ENCODE peak calls at places on chromosomes 16 and 17, in eight cellular contexts. H is mucosa of descending colon, Z is fibroblast of lung, C is neural crest cell, U is endothelial cell, J is transverse colon, Y is AG04449, N is fibroblast of the aortic adventitia. G is an unnamed sample.

GRCh38 chr17:27285501-27285900 is 8.4 kb upstream of the WSB1 start:
- DNase-seq in Y (no peak), H (no peak), N (no peak), C (no peak), Z (no peak), J (no peak), U (no peak), G (no peak)

GRCh38 chr16:56910654-56911539 is 21.0 kb upstream of the HERPUD1 start:
- DNase-seq in N (peak), J (peak), Y (no peak), H (no peak), C (no peak), U (no peak), Z (peak), G (no peak)

GRCh38 chr16:89359296-89360147 is 130.8 kb downstream of the ANKRD11 start:
- DNase-seq in C (no peak), N (peak), J (no peak), H (peak), Y (no peak), U (no peak), Z (peak), G (no peak)

GRCh38 chr17:7351665-7352558 is at the start of gene KCTD11:
- DNase-seq in N (peak), J (peak), C (peak), H (peak), U (peak), Z (peak), Y (peak), G (peak)

GRCh38 chr17:17693253-17693954 is 12.1 kb downstream of the RAI1 start:
- DNase-seq in Z (peak), C (peak), U (peak), J (peak), Y (no peak), N (no peak), H (peak), G (no peak)

GRCh38 chr17:42372142-42372541 is 16.1 kb downstream of the STAT3 start:
- DNase-seq in Y (no peak), N (no peak), C (no peak), U (no peak), J (no peak), Z (no peak), H (no peak), G (no peak)

GRCh38 chr16:82456683-82457082 is 170.1 kb upstream of the CDH13 start:
- DNase-seq in N (peak), H (no peak), J (peak), Z (peak), U (peak), Y (no peak), C (peak), G (peak)

GRCh38 chr16:11553371-11553770 is 33.3 kb downstream of the LITAF start:
- DNase-seq in Y (no peak), J (no peak), H (no peak), N (no peak), C (no peak), Z (no peak), U (no peak), G (no peak)

GRCh38 chr17:40480501-40481003 is 20.9 kb downstream of the TNS4 start:
- DNase-seq in U (no peak), N (peak), Z (no peak), J (peak), H (peak), Y (no peak), C (no peak), G (peak)

GRCh38 chr17:50153650-50154575 is 3.4 kb upstream of the PPP1R9B start:
- DNase-seq in H (peak), N (peak), Z (no peak), U (no peak), J (no peak), Y (no peak), C (no peak), G (no peak)

GRCh38 chr16:88639231-88640038 is 1.1 kb downstream of the IL17C start:
- DNase-seq in N (no peak), H (peak), J (peak), Z (no peak), C (no peak), U (no peak), Y (no peak), G (no peak)

GRCh38 chr17:65518256-65518655 is 43.2 kb downstream of the AXIN2 start:
- DNase-seq in U (no peak), H (no peak), Y (no peak), C (no peak), N (peak), J (no peak), Z (peak), G (no peak)

GRCh38 chr17:10127819-10128375 is 70.5 kb downstream of the GAS7 start:
- DNase-seq in J (peak), Z (peak), N (peak), U (no peak), H (peak), Y (peak), C (no peak), G (no peak)

GRCh38 chr16:12796498-12796897 is 7.2 kb downstream of the CPPED1 start:
- DNase-seq in H (no peak), J (no peak), C (no peak), N (peak), Z (peak), Y (no peak), U (no peak), G (no peak)

GRCh38 chr17:38733315-38734234 is 3.4 kb downstream of the CISD3 start:
- DNase-seq in U (no peak), Y (no peak), H (no peak), C (no peak), N (no peak), J (no peak), Z (no peak), G (no peak)

GRCh38 chr17:2054262-2054739 is 602 bp upstream of the HIC1 start:
- DNase-seq in C (no peak), Z (peak), U (no peak), Y (no peak), H (peak), J (no peak), N (peak), G (peak)

GRCh38 chr16:11470676-11471415 is 115.9 kb downstream of the LITAF start:
- DNase-seq in J (no peak), C (no peak), N (peak), U (no peak), Y (no peak), H (no peak), Z (peak), G (no peak)

GRCh38 chr16:57372372-57373116 is at the start of gene CX3CL1:
- DNase-seq in C (peak), H (peak), Y (no peak), N (peak), U (peak), J (peak), Z (peak), G (no peak)

GRCh38 chr17:41594363-41594915 is 7.7 kb upstream of the KRT14 start:
- DNase-seq in J (no peak), Y (no peak), U (no peak), H (no peak), N (no peak), Z (no peak), C (no peak), G (no peak)

GRCh38 chr16:82583415-82583814 is 43.4 kb upstream of the CDH13 start:
- DNase-seq in H (no peak), N (no peak), J (no peak), U (no peak), Z (peak), Y (no peak), C (no peak), G (no peak)

GRCh38 chr16:89525146-89525913 is 17.1 kb downstream of the SPG7 start:
- DNase-seq in J (peak), Z (no peak), N (no peak), Y (no peak), U (no peak), C (no peak), H (no peak), G (peak)

GRCh38 chr17:62319846-62320245 is 60.5 kb upstream of the EFCAB3 start:
- DNase-seq in U (no peak), H (no peak), C (no peak), N (no peak), Y (no peak), Z (no peak), J (no peak), G (no peak)

GRCh38 chr17:19812407-19812806 is 55.3 kb downstream of the ULK2 start:
- DNase-seq in J (no peak), Y (peak), Z (no peak), N (peak), H (no peak), C (no peak), U (no peak), G (no peak)

GRCh38 chr17:6361733-6362132 is 73.2 kb downstream of the AIPL1 start:
- DNase-seq in H (no peak), C (no peak), J (no peak), Y (no peak), N (no peak), Z (no peak), U (no peak), G (peak)

GRCh38 chr16:64711596-64711995 is 410.3 kb downstream of the CDH11 start:
- DNase-seq in C (no peak), J (no peak), H (no peak), Y (no peak), Z (peak), N (no peak), U (no peak), G (no peak)

GRCh38 chr17:80832266-80832676 is 159.4 kb upstream of the CHMP6 start:
- DNase-seq in C (no peak), H (no peak), Z (peak), J (peak), Y (no peak), N (peak), U (peak), G (no peak)

GRCh38 chr16:46850619-46851555 is 19.9 kb upstream of the C16orf87 start:
- DNase-seq in Z (no peak), N (no peak), H (no peak), Y (no peak), J (peak), C (no peak), U (no peak), G (no peak)

GRCh38 chr17:82419471-82419995 is 1.1 kb upstream of the OGFOD3 start:
- DNase-seq in J (no peak), H (no peak), C (no peak), N (peak), U (no peak), Y (no peak), Z (no peak), G (no peak)

GRCh38 chr17:38752930-38753506 is 477 bp downstream of the PSMB3 start:
- DNase-seq in N (no peak), U (no peak), Z (no peak), C (no peak), H (peak), Y (no peak), J (no peak), G (no peak)

GRCh38 chr16:84963046-84963445 is 48.3 kb downstream of the ZDHHC7 start:
- DNase-seq in Z (no peak), N (no peak), J (no peak), C (no peak), Y (no peak), U (no peak), H (no peak), G (no peak)

GRCh38 chr16:78745491-78746019 is 646.1 kb downstream of the WWOX start:
- DNase-seq in C (no peak), H (no peak), J (peak), N (no peak), U (no peak), Z (no peak), Y (no peak), G (no peak)

GRCh38 chr16:81614654-81615359 is 164.3 kb upstream of the PLCG2 start:
- DNase-seq in Y (no peak), U (no peak), H (no peak), J (no peak), Z (no peak), C (no peak), N (no peak), G (no peak)

GRCh38 chr17:77498875-77499698 is 358.3 kb downstream of the SEC14L1 start:
- DNase-seq in J (peak), C (no peak), N (no peak), Z (no peak), U (no peak), H (peak), Y (no peak), G (no peak)

GRCh38 chr17:1617620-1618174 is 10.9 kb downstream of the SLC43A2 start:
- DNase-seq in J (peak), Y (peak), U (no peak), H (peak), N (peak), C (no peak), Z (peak), G (no peak)

GRCh38 chr16:56368545-56368944 is 56.8 kb downstream of the AMFR start:
- DNase-seq in C (no peak), Y (no peak), N (no peak), H (no peak), J (no peak), Z (no peak), U (no peak), G (no peak)

DNA sequence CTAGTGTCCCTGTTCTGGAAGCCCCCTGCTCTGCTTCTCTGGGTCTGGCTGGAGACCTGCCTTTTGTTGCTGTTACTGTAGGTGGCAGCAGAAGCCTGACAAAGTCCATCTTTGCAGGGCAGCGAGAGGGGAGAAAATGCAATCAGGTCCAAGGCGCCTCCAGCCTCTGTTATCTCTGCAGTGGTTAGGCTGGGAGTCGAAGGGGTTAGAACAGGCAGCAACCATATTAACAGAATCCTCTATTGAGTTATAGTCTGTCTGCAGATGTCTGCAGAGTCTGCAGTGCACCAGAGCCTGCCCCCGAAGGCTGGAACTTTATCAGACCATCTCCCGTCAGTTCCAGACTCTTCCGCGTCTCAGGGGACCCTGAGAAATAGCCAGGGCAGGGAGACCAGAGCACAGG is 404.9 kb upstream of the EEF2KMT start:
- DNase-seq in Y (no peak), C (peak), U (peak), Z (peak), N (no peak), H (no peak), J (peak), G (no peak)
- TF ChIP-seq CTCF in Y (no peak), C (peak), U (peak), Z (no peak), N (no peak), H (no peak), J (no peak), G (peak)

DNA sequence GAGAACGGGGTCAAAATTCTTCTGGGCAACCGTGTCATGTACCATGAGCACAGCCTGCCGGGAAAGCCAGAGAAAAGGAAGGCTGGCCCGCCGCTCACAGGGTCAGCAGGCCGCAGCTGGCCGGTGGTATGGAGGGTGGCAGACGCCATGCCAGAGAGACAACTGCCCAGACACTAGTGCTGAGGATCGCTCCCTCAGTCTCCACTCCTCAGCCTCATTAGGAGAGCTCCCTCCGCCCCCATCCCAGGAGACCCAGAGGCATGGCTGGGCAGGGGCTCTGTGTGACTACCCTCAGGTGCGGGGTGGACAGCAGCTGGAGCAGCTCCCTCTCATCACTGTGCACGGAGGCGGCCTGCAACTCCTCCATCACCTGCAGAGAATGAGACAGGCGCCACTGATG is 3.2 kb downstream of the MPP3 start:
- DNase-seq in J (no peak), Y (no peak), C (no peak), Z (no peak), N (no peak), H (no peak), U (no peak), G (no peak)
- TF ChIP-seq CTCF in J (no peak), Y (no peak), C (no peak), Z (no peak), N (no peak), H (no peak), U (no peak), G (no peak)

GRCh38 chr17:74842599-74843351 is 16.9 kb downstream of the GRIN2C start:
- DNase-seq in Y (no peak), Z (peak), N (peak), J (peak), U (peak), C (peak), H (peak), G (peak)
- TF ChIP-seq CTCF in Y (peak), Z (peak), N (peak), J (peak), U (peak), C (peak), H (peak), G (peak)

GRCh38 chr17:21240375-21241055 is 12.7 kb downstream of the NATD1 start:
- DNase-seq in U (no peak), N (no peak), Y (no peak), Z (no peak), C (no peak), J (no peak), H (no peak), G (no peak)

GRCh38 chr17:21241564-21241963 is 11.6 kb downstream of the NATD1 start:
- DNase-seq in U (no peak), J (no peak), Y (no peak), H (no peak), C (no peak), Z (no peak), N (no peak), G (no peak)

GRCh38 chr17:21242026-21242700 is 11.0 kb downstream of the NATD1 start:
- DNase-seq in N (peak), U (no peak), C (no peak), H (no peak), Y (no peak), J (no peak), Z (no peak), G (no peak)

GRCh38 chr17:21243516-21244303 is 9.5 kb downstream of the NATD1 start:
- DNase-seq in H (no peak), J (no peak), U (no peak), N (no peak), Z (no peak), C (no peak), Y (no peak), G (no peak)

DNA sequence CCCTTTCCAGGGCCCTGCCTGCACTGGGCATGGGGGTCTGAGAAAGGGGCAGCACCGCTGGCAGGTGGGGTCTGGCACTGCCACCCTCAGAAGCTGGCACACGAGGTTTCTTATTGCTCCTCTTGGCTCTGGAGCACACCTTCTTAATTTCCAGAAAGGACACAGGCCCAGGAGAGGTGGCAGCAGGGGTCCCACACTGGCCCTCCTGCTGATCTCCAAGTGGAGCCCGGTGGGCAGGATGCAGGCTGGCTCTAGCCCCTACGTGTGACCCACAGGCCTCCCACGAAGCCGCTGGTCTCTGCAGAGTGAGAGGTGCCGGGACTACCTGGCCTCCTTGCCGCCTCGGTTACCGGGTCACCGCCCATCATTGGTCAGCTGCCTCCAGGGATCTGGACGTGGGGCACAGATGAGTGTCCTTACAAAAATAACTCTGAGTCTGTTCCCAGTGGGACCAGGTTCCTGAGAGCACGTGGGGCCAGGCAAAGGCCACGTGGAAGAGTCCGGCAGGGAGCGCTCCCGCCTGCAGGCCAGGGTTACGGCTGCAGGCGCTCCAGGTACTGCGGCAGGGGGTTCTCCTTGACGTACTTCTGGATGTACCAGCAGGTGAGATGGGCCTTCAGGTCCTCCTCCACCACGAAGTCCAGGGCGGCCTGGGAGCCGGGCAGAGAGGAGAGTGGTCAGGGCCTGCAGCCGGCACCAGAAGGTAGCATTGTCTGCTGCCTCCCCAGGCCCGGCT is 10.3 kb downstream of the NATD1 start:
- DNase-seq in Z (no peak), N (no peak), J (no peak), H (no peak), U (no peak), C (no peak), Y (no peak), G (no peak)
- TF ChIP-seq CTCF in Z (no peak), N (no peak), J (no peak), H (no peak), U (no peak), C (no peak), Y (no peak), G (no peak)

GRCh38 chr17:37650419-37651003 is 7.3 kb upstream of the DDX52 start:
- DNase-seq in U (peak), H (no peak), Z (peak), C (peak), N (peak), Y (no peak), J (peak), G (peak)
- TF ChIP-seq CTCF in U (peak), H (peak), Z (peak), C (peak), N (peak), Y (peak), J (peak), G (peak)

GRCh38 chr17:58195518-58196123 is 3.1 kb downstream of the EPX start:
- DNase-seq in U (no peak), H (no peak), Z (no peak), J (no peak), Y (no peak), C (no peak), N (no peak), G (no peak)
- TF ChIP-seq CTCF in U (no peak), H (no peak), Z (no peak), J (no peak), Y (no peak), C (no peak), N (no peak), G (no peak)

GRCh38 chr16:14307059-14307531 is 236.0 kb downstream of the MRTFB start:
- DNase-seq in N (no peak), Z (no peak), C (no peak), H (no peak), U (no peak), Y (no peak), J (no peak), G (no peak)
- TF ChIP-seq CTCF in N (no peak), Z (no peak), C (no peak), H (no peak), U (no peak), Y (no peak), J (no peak), G (no peak)